ENCODE peak calls at places on chromosome 7, in eight cellular contexts. Z is mucosa of descending colon; G is activated T-helper 1 cell treated with anti-CD3 and anti-CD28 coated beads, Interleukin-2, amount 50 U/mL, for 16 hours; M is neural crest cell; D is WERI-Rb-1; C is NCI-H1105 treated with DMSO at 0.1 percent for 48 hours; R is hippocampal formation; Q is uterus. Y is an unnamed sample.

GRCh38 chr7:32164341-32164996 is 94.3 kb upstream of the PDE1C start:
- DNase-seq in D (peak), Q (no peak), M (no peak), R (peak), C (no peak), Z (no peak), G (no peak), Y (no peak)

GRCh38 chr7:73520673-73521635 is 1.1 kb downstream of the BAZ1B start:
- DNase-seq in Q (no peak), G (no peak), R (no peak), Z (no peak), C (no peak), M (peak), D (no peak), Y (no peak)

GRCh38 chr7:77439572-77439971 is 23.4 kb upstream of the GSAP start:
- DNase-seq in Z (no peak), C (no peak), Q (no peak), G (no peak), D (peak), R (peak), M (no peak), Y (no peak)

GRCh38 chr7:82404094-82404493 is 39.5 kb downstream of the CACNA2D1 start:
- DNase-seq in G (no peak), D (no peak), R (no peak), C (no peak), M (no peak), Q (no peak), Z (no peak), Y (no peak)

GRCh38 chr7:94295805-94296204 is 98.9 kb upstream of the COL1A2 start:
- DNase-seq in Q (peak), R (no peak), G (no peak), M (no peak), Z (no peak), D (no peak), C (peak), Y (no peak)

GRCh38 chr7:95688931-95689453 is 83.4 kb upstream of the DYNC1I1 start:
- DNase-seq in R (no peak), C (no peak), D (no peak), M (no peak), Q (no peak), Z (no peak), G (no peak), Y (no peak)

GRCh38 chr7:70017371-70017770 is 419.1 kb downstream of the AUTS2 start:
- DNase-seq in Z (no peak), Q (no peak), C (no peak), R (no peak), G (no peak), D (no peak), M (no peak), Y (no peak)

GRCh38 chr7:3112499-3113134 is 69.0 kb upstream of the CARD11 start:
- DNase-seq in G (no peak), Z (no peak), M (no peak), D (no peak), Q (no peak), C (peak), R (no peak), Y (peak)

GRCh38 chr7:145692237-145692950 is 424.2 kb upstream of the CNTNAP2 start:
- DNase-seq in M (peak), G (no peak), D (no peak), Q (no peak), C (no peak), Z (no peak), R (no peak), Y (no peak)

GRCh38 chr7:23472046-23472445 is 1.8 kb upstream of the IGF2BP3 start:
- DNase-seq in G (no peak), C (peak), D (no peak), Z (no peak), Q (no peak), M (no peak), R (no peak), Y (no peak)

GRCh38 chr7:124722292-124722691 is 43.3 kb downstream of the GPR37 start:
- DNase-seq in Q (no peak), C (no peak), Z (no peak), G (no peak), M (no peak), D (no peak), R (no peak), Y (no peak)

GRCh38 chr7:158740657-158741293 is 36.2 kb upstream of the NCAPG2 start:
- DNase-seq in C (no peak), G (no peak), R (no peak), Z (no peak), M (no peak), Q (peak), D (no peak), Y (no peak)

GRCh38 chr7:3063016-3063753 is 19.5 kb upstream of the CARD11 start:
- DNase-seq in C (no peak), D (no peak), Q (no peak), R (no peak), M (no peak), G (peak), Z (no peak), Y (no peak)

GRCh38 chr7:130141161-130141857 is 63.9 kb downstream of the TMEM209 start:
- DNase-seq in G (no peak), Q (peak), C (no peak), R (peak), M (peak), D (no peak), Z (peak), Y (peak)

GRCh38 chr7:471866-472639 is 47.6 kb downstream of the PDGFA start:
- DNase-seq in C (no peak), M (no peak), D (no peak), G (no peak), Z (peak), Q (peak), R (no peak), Y (no peak)

GRCh38 chr7:64871761-64872160 is 31.3 kb upstream of the ZNF273 start:
- DNase-seq in R (no peak), G (no peak), M (no peak), C (no peak), Q (no peak), Z (no peak), D (no peak), Y (no peak)

GRCh38 chr7:1593091-1593866 is 23.4 kb upstream of the PSMG3 start:
- DNase-seq in M (no peak), D (peak), Q (no peak), G (no peak), R (no peak), C (no peak), Z (peak), Y (no peak)

GRCh38 chr7:23264916-23265458 is 18.4 kb downstream of the GPNMB start:
- DNase-seq in R (no peak), C (no peak), Z (no peak), M (no peak), G (no peak), Q (no peak), D (no peak), Y (no peak)

GRCh38 chr7:123323689-123324088 is 123.9 kb upstream of the SLC13A1 start:
- DNase-seq in R (no peak), Q (no peak), M (no peak), C (no peak), D (no peak), Z (no peak), G (no peak), Y (no peak)

GRCh38 chr7:150971242-150972048 is 6.7 kb downstream of the KCNH2 start:
- DNase-seq in D (no peak), Q (peak), M (no peak), C (peak), G (no peak), R (no peak), Z (peak), Y (no peak)

GRCh38 chr7:30922596-30922995 is 10.9 kb downstream of the AQP1 start:
- DNase-seq in Z (peak), R (no peak), G (no peak), D (peak), Q (peak), C (no peak), M (no peak), Y (no peak)

GRCh38 chr7:108002726-108003590 is at the start of gene LAMB1:
- DNase-seq in M (peak), D (peak), Z (peak), Q (peak), R (no peak), C (peak), G (no peak), Y (peak)

GRCh38 chr7:78601728-78602127 is 803.2 kb downstream of the PHTF2 start:
- DNase-seq in Q (no peak), R (no peak), G (no peak), M (no peak), D (no peak), Z (no peak), C (no peak), Y (no peak)

GRCh38 chr7:10939237-10939910 is 34.3 kb upstream of the PHF14 start:
- DNase-seq in M (peak), G (no peak), Z (no peak), D (no peak), Q (no peak), C (no peak), R (no peak), Y (no peak)

GRCh38 chr7:20296444-20296843 is 34.3 kb upstream of the ITGB8 start:
- DNase-seq in M (no peak), Q (no peak), C (no peak), G (no peak), R (no peak), Z (no peak), D (no peak), Y (no peak)

GRCh38 chr7:107014381-107015023 is 30.0 kb upstream of the PRKAR2B start:
- DNase-seq in M (no peak), Q (no peak), Z (no peak), C (peak), G (no peak), D (no peak), R (no peak), Y (no peak)

GRCh38 chr7:108294595-108294994 is 161.6 kb downstream of the NRCAM start:
- DNase-seq in D (no peak), Z (no peak), Q (no peak), G (no peak), C (peak), M (no peak), R (no peak), Y (no peak)

GRCh38 chr7:44307301-44307900 is 18.0 kb downstream of the CAMK2B start:
- DNase-seq in D (peak), Q (no peak), C (peak), Z (no peak), G (no peak), R (no peak), M (peak), Y (peak)

GRCh38 chr7:46569117-46569433 is 648.0 kb upstream of the IGFBP3 start:
- DNase-seq in R (no peak), D (no peak), G (no peak), Q (no peak), Z (no peak), M (no peak), C (no peak), Y (no peak)

GRCh38 chr7:155591055-155591750 is 44.8 kb upstream of the CNPY1 start:
- DNase-seq in Q (no peak), C (no peak), G (no peak), R (no peak), D (no peak), M (no peak), Z (no peak), Y (peak)

GRCh38 chr7:98429799-98430198 is 28.9 kb upstream of the BAIAP2L1 start:
- DNase-seq in R (no peak), Z (no peak), Q (no peak), D (no peak), G (no peak), C (no peak), M (no peak), Y (no peak)

GRCh38 chr7:102097601-102098161 is 189.0 kb upstream of the SH2B2 start:
- DNase-seq in Q (no peak), D (no peak), C (no peak), Z (no peak), M (no peak), G (no peak), R (no peak), Y (no peak)

GRCh38 chr7:141945356-141945755 is 1.4 kb downstream of the CLEC5A start:
- DNase-seq in R (no peak), C (no peak), Z (no peak), Q (no peak), M (no peak), G (no peak), D (no peak), Y (no peak)

GRCh38 chr7:134875867-134876266 is 96.4 kb downstream of the CALD1 start:
- DNase-seq in G (no peak), Z (no peak), Q (no peak), C (no peak), D (no peak), R (no peak), M (no peak), Y (no peak)

GRCh38 chr7:45071528-45071927 is 17.2 kb downstream of the NACAD start:
- DNase-seq in Z (no peak), Q (no peak), M (no peak), G (no peak), R (no peak), D (no peak), C (no peak), Y (no peak)

GRCh38 chr7:5420841-5421625 is 2.6 kb downstream of the TNRC18 start:
- DNase-seq in Z (peak), G (no peak), D (no peak), M (peak), Q (no peak), R (no peak), C (peak), Y (no peak)

GRCh38 chr7:50687575-50688261 is 95.0 kb downstream of the GRB10 start:
- DNase-seq in R (no peak), C (no peak), D (no peak), G (no peak), Z (no peak), Q (no peak), M (no peak), Y (no peak)

GRCh38 chr7:88775838-88776237 is 16.3 kb downstream of the ZNF804B start:
- DNase-seq in R (no peak), C (no peak), M (no peak), Q (no peak), D (no peak), G (no peak), Z (no peak), Y (no peak)

GRCh38 chr7:55314967-55315366 is 50.2 kb upstream of the LANCL2 start:
- DNase-seq in Z (no peak), G (no peak), D (no peak), R (no peak), M (no peak), C (no peak), Q (no peak), Y (no peak)